ENCODE peak calls at places on chromosomes 12 and 14, in six cellular contexts. D is AG10803; N is A549; Z is coronary artery; M is CD8-positive, alpha-beta T cell; Y is mammary epithelial cell. A is an unnamed sample.

GRCh38 chr12:113424915-113425823 is 3.0 kb downstream of the SDSL start:
- DNase-seq in Y (peak; percentile 11), N (peak; percentile 76), M (no peak), D (peak; percentile 57), Z (no peak), A (peak; percentile 89)

GRCh38 chr12:117298648-117299225 is 62.7 kb downstream of the NOS1 start:
- DNase-seq in D (no peak), N (no peak), Y (no peak), M (no peak), Z (no peak), A (no peak)

GRCh38 chr14:93962701-93963601 is 13.4 kb downstream of the ASB2 start:
- DNase-seq in Y (no peak), M (peak; percentile 18), N (no peak), D (no peak), Z (no peak), A (no peak)

GRCh38 chr14:61418749-61419148 is 97.4 kb downstream of the PRKCH start:
- DNase-seq in Y (no peak), N (no peak), Z (no peak), M (no peak), D (no peak), A (no peak)

GRCh38 chr14:67665886-67666285 is 8.5 kb downstream of the VTI1B start:
- DNase-seq in N (no peak), D (peak; percentile 76), Y (peak; percentile 22), M (no peak), Z (no peak), A (peak; percentile 2)

GRCh38 chr12:55955800-55956508 is 9.9 kb downstream of the PMEL start:
- DNase-seq in Y (peak; percentile 88), N (peak; percentile 81), M (no peak), Z (no peak), D (peak; percentile 44), A (no peak)

GRCh38 chr14:38828183-38828877 is 274.7 kb downstream of the SEC23A start:
- DNase-seq in Y (no peak), Z (no peak), M (no peak), D (no peak), N (no peak), A (no peak)

GRCh38 chr12:57868870-57869609 is 22.5 kb upstream of the CTDSP2 start:
- DNase-seq in M (no peak), Z (no peak), Y (no peak), N (no peak), D (no peak), A (no peak)

GRCh38 chr12:76236640-76237039 is 111.6 kb downstream of the BBS10 start:
- DNase-seq in Y (peak; percentile 95), Z (no peak), M (no peak), D (no peak), N (peak; percentile 73), A (no peak)

GRCh38 chr14:37824936-37825698 is 229.7 kb downstream of the TTC6 start:
- DNase-seq in N (no peak), M (no peak), Y (no peak), Z (no peak), D (no peak), A (no peak)

GRCh38 chr14:61417890-61418455 is 96.6 kb downstream of the PRKCH start:
- DNase-seq in Z (no peak), D (no peak), Y (no peak), N (no peak), M (no peak), A (no peak)

GRCh38 chr14:24398943-24399801 is at the start of gene NYNRIN:
- DNase-seq in N (no peak), Z (no peak), Y (no peak), D (no peak), M (no peak), A (no peak)

GRCh38 chr12:109759076-109759420 is 45.4 kb downstream of the FAM222A start:
- DNase-seq in Y (no peak), D (no peak), M (no peak), Z (peak; percentile 47), N (no peak), A (no peak)

GRCh38 chr12:23760495-23760894 is 189.0 kb downstream of the SOX5 start:
- DNase-seq in N (no peak), Z (no peak), M (no peak), D (no peak), Y (no peak), A (no peak)

GRCh38 chr14:95482967-95483842 is 33.2 kb downstream of the SYNE3 start:
- DNase-seq in Z (peak; percentile 93), M (no peak), Y (peak; percentile 80), N (peak; percentile 67), D (peak; percentile 95), A (peak; percentile 90)

GRCh38 chr12:8681129-8681902 is 16.5 kb upstream of the RIMKLB start:
- DNase-seq in Z (no peak), M (no peak), D (peak; percentile 23), Y (peak; percentile 94), N (peak; percentile 52), A (no peak)

GRCh38 chr14:93086441-93087055 is 29.2 kb downstream of the ITPK1 start:
- DNase-seq in Z (no peak), D (no peak), M (no peak), Y (no peak), N (no peak), A (no peak)

GRCh38 chr14:29163109-29163508 is 396.5 kb downstream of the FOXG1 start:
- DNase-seq in M (no peak), Z (no peak), D (no peak), N (no peak), Y (no peak), A (no peak)

GRCh38 chr14:106874365-106874764 is 1348.0 kb downstream of the TMEM121 start:
- DNase-seq in D (no peak), Z (no peak), M (no peak), N (no peak), Y (no peak), A (no peak)

GRCh38 chr12:116880817-116881324 is 370 bp downstream of the HRK start:
- DNase-seq in M (no peak), N (peak; percentile 76), Z (no peak), D (peak; percentile 32), Y (peak; percentile 53), A (no peak)

GRCh38 chr12:125155366-125155765 is 90.1 kb downstream of the AACS start:
- DNase-seq in M (no peak), N (no peak), D (no peak), Y (no peak), Z (no peak), A (no peak)

GRCh38 chr12:108685469-108686247 is 45.7 kb downstream of the CORO1C start:
- DNase-seq in Z (no peak), Y (peak; percentile 32), D (no peak), M (no peak), N (no peak), A (no peak)

GRCh38 chr12:72089678-72090077 is 151.0 kb downstream of the TPH2 start:
- DNase-seq in M (no peak), D (no peak), Y (no peak), N (no peak), Z (no peak), A (no peak)

GRCh38 chr12:16586350-16587109 is 19.4 kb downstream of the LMO3 start:
- DNase-seq in Z (no peak), D (peak; percentile 69), Y (no peak), M (no peak), N (no peak), A (no peak)

GRCh38 chr14:64089920-64090319 is 204.3 kb downstream of the ESR2 start:
- DNase-seq in D (no peak), Z (no peak), Y (no peak), M (no peak), N (no peak), A (no peak)

GRCh38 chr14:105019861-105020814 is 745 bp downstream of the CDCA4 start:
- DNase-seq in D (peak; percentile 20), N (peak; percentile 53), Z (no peak), M (peak; percentile 32), Y (no peak), A (no peak)

GRCh38 chr14:55416866-55417265 is 5.2 kb upstream of the ATG14 start:
- DNase-seq in D (no peak), Y (no peak), M (no peak), N (peak; percentile 51), Z (no peak), A (no peak)

DNA sequence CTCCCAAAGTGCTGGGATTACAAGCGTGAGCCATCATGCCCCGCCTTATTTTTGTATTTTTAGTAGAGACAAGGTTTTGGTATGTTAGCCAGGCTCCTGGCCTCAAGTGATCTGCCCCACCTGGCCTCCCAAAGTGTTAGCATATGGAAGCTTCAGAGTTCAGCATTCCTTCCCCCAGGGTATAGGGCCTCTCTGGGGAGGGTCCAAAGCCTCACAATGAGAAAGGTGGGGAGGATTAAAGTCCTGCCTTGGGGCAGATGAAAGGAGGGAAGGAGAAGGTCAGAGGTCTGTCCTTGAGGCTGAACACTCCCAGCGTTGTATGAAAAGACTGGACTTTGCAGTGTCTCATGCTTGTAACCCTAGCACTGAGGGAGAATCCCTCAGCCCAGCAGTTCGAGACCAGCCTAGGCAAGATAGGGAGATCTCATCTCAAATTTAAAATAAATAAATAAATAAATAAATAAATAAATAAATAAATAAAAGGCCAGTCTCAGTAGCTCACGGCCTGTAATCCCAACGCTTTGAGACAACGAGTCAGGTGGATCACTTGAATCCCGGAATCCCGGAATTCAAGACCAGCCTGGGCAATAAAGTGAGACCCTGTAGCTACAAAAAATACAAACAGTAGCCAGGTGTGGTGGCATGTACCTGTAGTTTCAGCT is 22.0 kb upstream of the RCOR1 start:
- DNase-seq in Z (no peak), N (no peak), M (no peak), D (no peak), Y (no peak), A (no peak)
- TF ChIP-seq CTCF in Z (no peak), N (no peak), M (no peak), D (no peak), Y (no peak), A (no peak)

GRCh38 chr14:42683690-42684089 is 1077.0 kb downstream of the LRFN5 start:
- DNase-seq in Z (no peak), N (no peak), M (no peak), Y (no peak), D (no peak), A (no peak)

DNA sequence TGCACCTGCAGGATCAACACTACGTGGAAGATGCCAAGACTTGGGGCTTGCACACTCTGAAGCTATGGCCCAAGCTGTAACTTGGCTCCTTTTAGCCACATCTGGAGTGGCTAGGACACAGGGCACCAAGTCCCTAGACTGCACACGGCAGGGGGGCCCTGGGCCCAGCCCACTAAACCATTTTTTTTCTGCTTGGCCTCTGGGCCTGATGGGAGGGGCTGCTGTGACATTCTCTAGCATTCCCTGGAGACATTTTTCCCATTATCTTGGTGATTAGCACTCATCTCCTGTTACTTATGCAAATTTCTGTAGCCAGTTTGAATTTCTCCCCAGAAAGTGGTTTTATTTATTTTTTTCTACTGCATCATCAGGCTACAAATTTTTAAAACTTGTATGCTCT is 1080.7 kb downstream of the LRFN5 start:
- DNase-seq in N (no peak), Z (no peak), D (no peak), M (no peak), Y (no peak), A (no peak)
- TF ChIP-seq CTCF in N (no peak), Z (no peak), D (no peak), M (no peak), Y (no peak), A (no peak)

DNA sequence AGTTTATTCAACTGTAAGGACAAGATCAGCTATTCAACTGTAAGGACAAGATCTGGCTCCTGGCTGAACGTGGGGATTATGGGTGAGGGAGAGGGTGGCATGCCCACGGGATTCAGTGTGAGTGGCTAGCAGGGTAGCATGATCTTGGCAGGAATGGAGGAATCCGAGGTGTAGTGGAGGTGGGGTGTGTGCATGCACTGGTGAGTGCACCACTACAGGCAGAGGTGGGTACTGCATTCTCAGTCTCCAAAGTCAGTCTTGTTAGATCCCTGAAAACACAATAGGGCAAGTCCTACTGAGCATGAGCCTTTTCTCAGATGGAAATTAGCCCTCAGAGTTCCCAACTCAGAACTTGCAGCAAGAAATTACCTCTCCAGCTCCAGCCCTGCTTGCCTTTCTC is 32.2 kb upstream of the DCD start:
- DNase-seq in Y (peak; percentile 27), D (no peak), N (peak; percentile 57), M (no peak), Z (no peak), A (no peak)
- TF ChIP-seq CTCF in Y (peak; percentile 49), D (peak; percentile 45), N (peak; percentile 12), M (peak; percentile 60), Z (no peak), A (peak; percentile 28)

GRCh38 chr12:95385246-95385645 is 88.7 kb upstream of the METAP2 start:
- DNase-seq in Y (peak; percentile 14), D (peak; percentile 71), M (no peak), N (no peak), Z (no peak), A (no peak)
- TF ChIP-seq CTCF in Y (no peak), D (no peak), M (no peak), N (no peak), Z (no peak), A (no peak)